ENCODE peak calls at places on chromosome 14, in four cellular contexts. Q is lower lobe of right lung, X is stomach, U is fibroblast of lung. N is an unnamed sample.

GRCh38 chr14:71711619-71712018 is 220.6 kb upstream of the RGS6 start:
- DNase-seq in Q (no peak), X (no peak), U (peak), N (no peak)

GRCh38 chr14:89609701-89610100 is 192.7 kb upstream of the FOXN3 start:
- DNase-seq in Q (no peak), X (no peak), U (no peak), N (no peak)

GRCh38 chr14:60195179-60195810 is 30.1 kb upstream of the DHRS7 start:
- DNase-seq in Q (no peak), X (no peak), U (no peak), N (peak)

GRCh38 chr14:104639889-104640548 is 35.4 kb upstream of the TMEM179 start:
- DNase-seq in Q (peak), X (peak), U (peak), N (peak)

GRCh38 chr14:99321955-99322730 is 50.1 kb upstream of the BCL11B start:
- DNase-seq in Q (no peak), X (no peak), U (no peak), N (peak)

GRCh38 chr14:23450376-23450775 is 14.9 kb upstream of the MYH7 start:
- DNase-seq in Q (no peak), X (no peak), U (no peak), N (no peak)

GRCh38 chr14:67411820-67412421 is at the start of gene PLEK2:
- DNase-seq in Q (peak), X (peak), U (peak), N (no peak)

GRCh38 chr14:63881926-63882325 is 29.1 kb downstream of the SYNE2 start:
- DNase-seq in Q (no peak), X (no peak), U (no peak), N (no peak)

GRCh38 chr14:21672116-21672515 is 1.5 kb downstream of the OR4E1 start:
- DNase-seq in Q (no peak), X (no peak), U (no peak), N (no peak)

GRCh38 chr14:56813143-56813551 is 2.9 kb upstream of the OTX2 start:
- DNase-seq in Q (no peak), X (no peak), U (no peak), N (no peak)

GRCh38 chr14:38971258-38971921 is 131.6 kb downstream of the SEC23A start:
- DNase-seq in Q (no peak), X (no peak), U (no peak), N (no peak)

GRCh38 chr14:89400529-89400928 is 16.5 kb downstream of the FOXN3 start:
- DNase-seq in Q (no peak), X (no peak), U (no peak), N (no peak)

GRCh38 chr14:79659995-79660975 is 551.0 kb downstream of the DIO2 start:
- DNase-seq in Q (no peak), X (no peak), U (no peak), N (no peak)

GRCh38 chr14:33271891-33272290 is 333.2 kb downstream of the NPAS3 start:
- DNase-seq in Q (no peak), X (no peak), U (no peak), N (no peak)

GRCh38 chr14:77838756-77839565 is 39.1 kb downstream of the ADCK1 start:
- DNase-seq in Q (no peak), X (no peak), U (no peak), N (no peak)

GRCh38 chr14:76772300-76773187 is 11.3 kb downstream of the VASH1 start:
- DNase-seq in Q (peak), X (no peak), U (peak), N (no peak)

DNA sequence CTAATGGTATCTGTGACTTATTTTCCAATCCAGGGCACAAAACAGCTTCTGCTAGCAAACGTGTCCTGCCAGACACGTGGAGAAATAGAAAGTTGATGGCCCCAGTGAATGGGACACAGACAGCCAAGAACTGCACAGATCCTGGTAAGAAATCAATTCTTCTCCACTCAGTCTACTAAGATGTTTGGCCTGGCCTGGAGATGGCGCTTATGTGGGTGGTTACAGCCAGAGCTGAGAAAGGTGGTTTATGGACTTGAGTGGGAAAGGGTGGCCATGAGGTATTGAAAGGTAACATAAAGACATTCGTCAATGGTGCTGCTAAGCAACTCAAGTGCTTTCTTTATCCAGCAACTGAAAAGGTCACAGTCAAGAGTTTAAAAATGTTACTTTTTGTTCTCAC is 2.9 kb downstream of the SLC24A4 start:
- DNase-seq in Q (no peak), X (no peak), U (no peak), N (no peak)
- TF ChIP-seq CTCF in Q (no peak), X (no peak), U (no peak), N (no peak)

GRCh38 chr14:54981698-54982097 is 45.2 kb downstream of the WDHD1 start:
- DNase-seq in Q (no peak), X (no peak), U (peak), N (no peak)
- TF ChIP-seq CTCF in Q (peak), X (peak), U (no peak), N (no peak)

GRCh38 chr14:74238974-74239847 is at the start of gene VSX2:
- DNase-seq in Q (no peak), X (no peak), U (no peak), N (no peak)

GRCh38 chr14:74231784-74232183 is 7.5 kb upstream of the VSX2 start:
- DNase-seq in Q (no peak), X (no peak), U (no peak), N (no peak)

GRCh38 chr14:74239848-74240793 is 872 bp downstream of the VSX2 start:
- DNase-seq in Q (no peak), X (no peak), U (peak), N (peak)

GRCh38 chr14:74237441-74237840 is 1.8 kb upstream of the VSX2 start:
- DNase-seq in Q (no peak), X (no peak), U (no peak), N (no peak)

DNA sequence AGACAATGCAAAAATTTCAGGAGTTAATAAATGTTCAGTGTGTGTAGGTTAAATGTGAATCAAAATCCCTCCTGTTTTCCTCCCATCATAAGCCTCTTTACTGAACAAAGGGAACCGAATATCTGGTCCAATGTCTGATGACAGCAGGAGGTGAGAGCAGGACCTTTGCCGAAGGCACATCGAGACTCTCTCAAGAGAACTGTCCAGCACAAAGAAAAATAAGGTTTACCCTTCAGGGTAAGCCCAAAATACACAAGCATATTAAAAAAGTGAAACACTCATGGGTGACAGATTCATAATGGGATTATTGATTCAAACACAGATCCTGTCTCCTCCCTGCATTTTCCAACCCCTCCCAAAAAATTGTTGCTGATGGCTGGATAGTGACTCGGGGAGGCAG is 4.2 kb upstream of the VSX2 start:
- DNase-seq in Q (no peak), X (no peak), U (no peak), N (no peak)
- TF ChIP-seq CTCF in Q (no peak), X (no peak), U (no peak), N (no peak)

DNA sequence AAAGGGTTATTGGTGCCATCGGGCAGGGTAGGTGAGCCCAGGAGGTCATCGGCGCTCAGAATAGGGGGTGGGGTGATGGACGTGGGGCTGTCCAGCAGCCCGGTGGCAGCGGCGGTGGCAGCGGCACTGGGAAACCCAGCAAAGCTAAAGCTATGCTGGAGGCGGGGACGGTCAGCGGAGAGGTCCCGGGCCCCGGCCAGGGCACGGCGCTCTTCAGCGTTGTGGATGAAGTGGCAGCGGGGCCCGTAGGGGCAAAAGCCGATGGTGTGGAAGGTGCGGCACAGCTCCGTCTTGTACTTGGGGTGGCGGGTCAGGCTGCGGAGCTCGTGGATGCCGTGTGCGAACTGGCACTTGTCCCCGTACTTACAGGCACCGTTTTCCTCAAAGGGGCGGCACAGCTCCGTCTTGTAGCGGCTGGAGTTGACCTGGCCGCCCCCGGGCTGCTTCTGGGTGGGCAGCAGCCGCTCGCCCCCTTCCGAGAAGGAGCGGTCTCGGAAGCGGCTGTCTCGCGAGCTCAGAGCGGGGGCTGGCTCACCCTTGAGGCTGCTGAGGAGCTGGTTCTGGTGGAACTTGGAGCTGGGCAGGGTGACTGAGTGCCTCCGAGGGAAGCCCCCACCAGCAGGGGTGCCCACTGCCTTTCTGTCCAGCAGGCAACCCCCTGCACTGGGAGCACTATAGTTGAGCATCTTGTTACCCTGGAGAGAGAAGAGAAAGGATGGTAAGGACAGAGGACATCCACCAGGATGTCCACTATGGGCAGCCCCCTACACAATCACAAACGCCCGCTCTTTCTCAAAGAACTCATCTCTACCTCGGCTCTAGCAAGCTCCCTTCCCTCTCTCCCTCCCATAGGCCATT is 2.8 kb downstream of the ZFP36L1 start:
- DNase-seq in Q (no peak), X (peak), U (peak), N (no peak)
- TF ChIP-seq CTCF in Q (no peak), X (no peak), U (no peak), N (no peak)

GRCh38 chr14:54584097-54584496 is 17.2 kb downstream of the SAMD4A start:
- DNase-seq in Q (no peak), X (no peak), U (no peak), N (no peak)
- TF ChIP-seq CTCF in Q (no peak), X (no peak), U (no peak), N (no peak)

DNA sequence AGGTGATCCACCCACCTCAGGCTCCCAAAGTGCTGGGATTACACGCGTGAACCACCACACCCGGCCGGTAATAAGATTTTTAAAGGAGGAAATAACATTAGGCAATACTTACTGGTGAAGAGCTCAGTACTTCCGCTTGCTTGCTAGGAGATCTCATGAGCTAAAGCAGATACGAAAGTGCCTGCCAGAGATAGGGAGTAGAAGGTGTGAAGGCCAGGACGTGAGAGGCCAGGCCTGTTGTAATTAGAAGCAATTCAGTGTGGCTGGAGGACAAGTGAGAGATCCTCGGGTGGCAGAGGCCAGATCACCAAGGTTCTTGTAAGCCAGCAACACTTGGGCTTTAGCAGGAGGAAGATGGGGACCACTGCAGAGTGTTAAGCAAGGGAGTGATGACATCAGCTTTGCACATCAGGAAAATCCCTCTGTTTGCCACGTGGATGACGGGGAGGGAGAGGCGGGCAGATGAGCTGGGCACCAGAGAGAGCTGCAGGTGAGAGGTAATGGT is 7.6 kb downstream of the TECPR2 start:
- DNase-seq in Q (peak), X (no peak), U (no peak), N (no peak)
- TF ChIP-seq CTCF in Q (no peak), X (no peak), U (no peak), N (no peak)

GRCh38 chr14:73231874-73232851 is 5.1 kb upstream of the PAPLN start:
- DNase-seq in Q (peak), X (no peak), U (no peak), N (peak)
- TF ChIP-seq CTCF in Q (peak), X (peak), U (peak), N (peak)

DNA sequence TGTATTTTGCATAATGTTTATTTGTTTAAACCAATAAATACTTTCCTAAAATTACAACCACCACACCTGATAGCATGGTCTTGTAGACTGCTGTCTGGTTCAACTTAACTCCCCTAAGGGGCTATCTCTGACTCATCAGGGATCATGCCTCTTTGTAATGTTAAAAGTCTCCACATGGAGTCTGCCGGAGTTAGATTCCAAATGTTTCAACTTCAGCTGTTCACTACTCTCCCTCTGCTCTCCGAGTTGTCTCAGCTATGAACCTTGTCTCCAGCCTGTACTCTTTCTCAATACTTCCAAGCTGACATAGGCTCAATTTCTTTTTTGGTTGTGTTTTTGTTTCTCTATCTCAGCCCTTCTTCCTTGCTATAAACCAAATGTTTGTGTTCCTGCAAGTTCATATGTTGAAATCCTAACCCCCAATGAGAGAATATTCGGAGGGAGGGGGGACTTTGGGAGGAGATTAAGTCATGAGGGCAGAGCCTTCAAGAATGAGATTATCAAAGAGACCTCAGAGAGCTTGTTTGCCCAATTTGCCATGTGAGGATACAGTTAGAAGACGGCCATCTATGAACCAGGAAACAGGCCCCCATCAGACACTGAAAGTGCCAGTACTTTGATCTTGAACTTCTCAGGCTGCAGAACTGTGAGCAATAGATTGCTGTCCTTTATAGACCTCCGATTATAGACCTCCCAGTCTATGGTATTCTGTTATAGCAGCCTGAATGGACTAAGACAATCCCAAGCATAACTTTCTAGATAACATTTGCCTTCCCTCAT is 858.2 kb downstream of the VRK1 start:
- DNase-seq in Q (no peak), X (no peak), U (no peak), N (no peak)
- TF ChIP-seq CTCF in Q (no peak), X (no peak), U (no peak), N (no peak)

N was measured in GM13977.